ENCODE peak calls at places on chromosome 14, in nine cellular contexts. N is stromal cell of bone marrow; L is ascending aorta; E is HS-27A; Y is heart left ventricle; F is NCI-H345; W is omental fat pad; T is brain microvascular endothelial cell; S is activated T-cell treated with anti-CD3 and anti-CD28 coated beads, Interleukin-2, amount 50 U/mL, for 72 hours. P is an unnamed sample.
A peak's percentile ranks its signal among the peaks of the same experiment; 100 is the strongest.

GRCh38 chr14:61491224-61491623 is 169.8 kb downstream of the PRKCH start:
- DNase-seq in N (no peak), L (no peak), E (no peak), Y (no peak), F (peak; percentile 6), W (no peak), T (no peak), S (no peak), P (peak; percentile 86)

GRCh38 chr14:81638656-81639055 is 105.0 kb upstream of the SEL1L start:
- DNase-seq in N (no peak), L (no peak), E (no peak), Y (no peak), F (no peak), W (no peak), T (no peak), S (no peak), P (no peak)

GRCh38 chr14:100659345-100660001 is 67.2 kb upstream of the DLK1 start:
- DNase-seq in N (no peak), L (no peak), E (no peak), Y (no peak), F (no peak), W (no peak), T (no peak), S (no peak), P (no peak)

GRCh38 chr14:30345511-30345910 is 213.4 kb upstream of the G2E3 start:
- DNase-seq in N (no peak), L (no peak), E (no peak), Y (no peak), F (no peak), W (no peak), T (no peak), S (no peak), P (no peak)

GRCh38 chr14:51210594-51210993 is 29.5 kb upstream of the TMX1 start:
- DNase-seq in N (no peak), L (no peak), E (no peak), Y (no peak), F (peak; percentile 16), W (no peak), T (no peak), S (no peak), P (no peak)

GRCh38 chr14:69226178-69226577 is 33.8 kb upstream of the GALNT16 start:
- DNase-seq in N (no peak), L (no peak), E (no peak), Y (peak; percentile 10), F (no peak), W (no peak), T (no peak), S (no peak), P (no peak)

GRCh38 chr14:50813544-50813863 is 17.5 kb downstream of the NIN start:
- DNase-seq in N (no peak), L (no peak), E (no peak), Y (no peak), F (no peak), W (no peak), T (no peak), S (no peak), P (no peak)

GRCh38 chr14:101123639-101124525 is 220.4 kb upstream of the RTL1 start:
- DNase-seq in N (no peak), L (no peak), E (no peak), Y (no peak), F (no peak), W (peak; percentile 16), T (no peak), S (no peak), P (no peak)

GRCh38 chr14:32102152-32102787 is 25.2 kb downstream of the ARHGAP5 start:
- DNase-seq in N (no peak), L (no peak), E (no peak), Y (no peak), F (no peak), W (no peak), T (no peak), S (peak; percentile 8), P (no peak)

GRCh38 chr14:92677087-92677668 is 71.2 kb downstream of the LGMN start:
- DNase-seq in N (no peak), L (no peak), E (no peak), Y (no peak), F (no peak), W (no peak), T (no peak), S (peak; percentile 75), P (no peak)

GRCh38 chr14:61119006-61119405 is 138.0 kb downstream of the SLC38A6 start:
- DNase-seq in N (no peak), L (no peak), E (no peak), Y (no peak), F (no peak), W (no peak), T (no peak), S (no peak), P (no peak)

GRCh38 chr14:90616881-90617280 is 199.3 kb downstream of the TTC7B start:
- DNase-seq in N (no peak), L (no peak), E (no peak), Y (no peak), F (no peak), W (no peak), T (no peak), S (no peak), P (no peak)

GRCh38 chr14:57725399-57726077 is 140.4 kb downstream of the SLC35F4 start:
- DNase-seq in N (peak; percentile 21), L (no peak), E (peak; percentile 64), Y (no peak), F (no peak), W (no peak), T (peak; percentile 63), S (no peak), P (no peak)

GRCh38 chr14:43183916-43184315 is 1323.2 kb downstream of the FSCB start:
- DNase-seq in N (no peak), L (no peak), E (no peak), Y (no peak), F (no peak), W (no peak), T (no peak), S (no peak), P (no peak)

GRCh38 chr14:32100175-32100574 is 23.1 kb downstream of the ARHGAP5 start:
- DNase-seq in N (no peak), L (no peak), E (no peak), Y (no peak), F (no peak), W (no peak), T (no peak), S (no peak), P (no peak)

GRCh38 chr14:101761881-101762529 is 496 bp downstream of the PPP2R5C start:
- DNase-seq in N (no peak), L (no peak), E (no peak), Y (peak; percentile 38), F (peak; percentile 37), W (no peak), T (no peak), S (peak; percentile 63), P (peak; percentile 63)

GRCh38 chr14:105025429-105025828 is 4.5 kb upstream of the CDCA4 start:
- DNase-seq in N (no peak), L (no peak), E (no peak), Y (no peak), F (no peak), W (no peak), T (no peak), S (no peak), P (no peak)